ENCODE peak calls at places on chromosomes 2 and 18, in ten cellular contexts. Y is HTR-8/SVneo; D is HFFc6; P is activated CD8-positive, alpha-beta T cell treated with anti-CD3 and anti-CD28 coated beads, Interleukin-2, amount 10 ng/mL, durations not matched to agents 7 days and 5 days; Z is effector CD8-positive, alpha-beta T cell; N is GM12891; W is germinal center; B is AG08395; V is SK-N-MC; U is EL. F is an unnamed sample.

GRCh38 chr2:27920148-27920885 is 29.8 kb downstream of the BABAM2 start:
- DNase-seq in Y (peak), D (peak), P (no peak), Z (no peak), N (no peak), W (no peak), B (no peak), V (no peak), U (peak), F (no peak)

GRCh38 chr2:221612800-221613199 is 40.7 kb upstream of the EPHA4 start:
- DNase-seq in Y (no peak), D (no peak), P (no peak), Z (no peak), N (no peak), W (no peak), B (no peak), V (no peak), U (no peak), F (no peak)

GRCh38 chr18:77899972-77900754 is 650.5 kb downstream of the GALR1 start:
- DNase-seq in Y (no peak), D (no peak), P (peak), Z (no peak), N (peak), W (peak), B (peak), V (no peak), U (no peak), F (no peak)

GRCh38 chr18:58484989-58485962 is 143.6 kb downstream of the ALPK2 start:
- DNase-seq in Y (no peak), D (no peak), P (no peak), Z (no peak), N (no peak), W (no peak), B (no peak), V (no peak), U (no peak), F (no peak)

GRCh38 chr2:62672601-62673000 is 32.9 kb upstream of the EHBP1 start:
- DNase-seq in Y (peak), D (peak), P (no peak), Z (no peak), N (no peak), W (no peak), B (peak), V (no peak), U (peak), F (no peak)

GRCh38 chr2:222655406-222655747 is 515 bp downstream of the FARSB start:
- DNase-seq in Y (no peak), D (peak), P (no peak), Z (no peak), N (no peak), W (no peak), B (peak), V (peak), U (no peak), F (no peak)

GRCh38 chr2:72012886-72013574 is 134.6 kb downstream of the CYP26B1 start:
- DNase-seq in Y (no peak), D (no peak), P (no peak), Z (no peak), N (no peak), W (no peak), B (no peak), V (no peak), U (no peak), F (peak)

GRCh38 chr18:77098554-77099174 is 33.9 kb downstream of the MBP start:
- DNase-seq in Y (no peak), D (no peak), P (no peak), Z (no peak), N (no peak), W (no peak), B (no peak), V (no peak), U (no peak), F (no peak)

GRCh38 chr2:240205348-240205747 is 64.9 kb upstream of the OTOS start:
- DNase-seq in Y (peak), D (peak), P (no peak), Z (no peak), N (no peak), W (no peak), B (peak), V (no peak), U (peak), F (peak)

GRCh38 chr2:226911932-226912331 is 76.1 kb downstream of the RHBDD1 start:
- DNase-seq in Y (no peak), D (peak), P (no peak), Z (no peak), N (no peak), W (no peak), B (no peak), V (no peak), U (peak), F (no peak)

GRCh38 chr2:163987175-163987574 is 251.4 kb upstream of the FIGN start:
- DNase-seq in Y (no peak), D (no peak), P (no peak), Z (no peak), N (no peak), W (no peak), B (no peak), V (no peak), U (no peak), F (no peak)

GRCh38 chr18:8706545-8706980 is 1.2 kb downstream of the MTCL1 start:
- DNase-seq in Y (no peak), D (no peak), P (peak), Z (no peak), N (peak), W (peak), B (no peak), V (no peak), U (peak), F (no peak)

GRCh38 chr2:23993736-23994269 is 16.1 kb upstream of the MFSD2B start:
- DNase-seq in Y (no peak), D (no peak), P (no peak), Z (no peak), N (no peak), W (no peak), B (no peak), V (no peak), U (no peak), F (no peak)

GRCh38 chr2:129720360-129720759 is 259.1 kb upstream of the RAB6C start:
- DNase-seq in Y (no peak), D (no peak), P (no peak), Z (no peak), N (no peak), W (no peak), B (no peak), V (no peak), U (no peak), F (no peak)

GRCh38 chr2:49002750-49003149 is 151.6 kb downstream of the FSHR start:
- DNase-seq in Y (no peak), D (no peak), P (no peak), Z (no peak), N (no peak), W (no peak), B (peak), V (no peak), U (no peak), F (no peak)

GRCh38 chr2:198873771-198874501 is 583.8 kb downstream of the SATB2 start:
- DNase-seq in Y (peak), D (no peak), P (no peak), Z (no peak), N (no peak), W (no peak), B (peak), V (no peak), U (peak), F (no peak)

GRCh38 chr2:236712304-236712703 is 142.7 kb downstream of the ACKR3 start:
- DNase-seq in Y (no peak), D (peak), P (no peak), Z (no peak), N (no peak), W (no peak), B (peak), V (no peak), U (peak), F (no peak)

GRCh38 chr2:177572236-177572671 is 179.7 kb downstream of the AGPS start:
- DNase-seq in Y (no peak), D (no peak), P (no peak), Z (no peak), N (no peak), W (no peak), B (no peak), V (no peak), U (peak), F (no peak)

GRCh38 chr2:110714824-110715223 is 17.5 kb upstream of the ACOXL start:
- DNase-seq in Y (no peak), D (no peak), P (no peak), Z (no peak), N (no peak), W (no peak), B (no peak), V (no peak), U (no peak), F (no peak)

GRCh38 chr2:230968921-230969672 is 26.8 kb upstream of the SPATA3 start:
- DNase-seq in Y (no peak), D (no peak), P (no peak), Z (no peak), N (no peak), W (no peak), B (no peak), V (no peak), U (no peak), F (no peak)

GRCh38 chr2:197851451-197851850 is 47.1 kb downstream of the PLCL1 start:
- DNase-seq in Y (no peak), D (no peak), P (no peak), Z (no peak), N (no peak), W (no peak), B (no peak), V (no peak), U (no peak), F (no peak)

GRCh38 chr2:75199428-75200011 is at the start of gene TACR1:
- DNase-seq in Y (peak), D (peak), P (peak), Z (peak), N (peak), W (peak), B (peak), V (no peak), U (peak), F (peak)

GRCh38 chr2:230873670-230874401 is 9.1 kb downstream of the ITM2C start:
- DNase-seq in Y (no peak), D (no peak), P (no peak), Z (no peak), N (no peak), W (peak), B (no peak), V (no peak), U (no peak), F (no peak)

GRCh38 chr2:5984946-5985345 is 292.8 kb downstream of the SOX11 start:
- DNase-seq in Y (no peak), D (no peak), P (no peak), Z (no peak), N (no peak), W (no peak), B (no peak), V (no peak), U (no peak), F (no peak)

GRCh38 chr2:227006189-227006897 is 157.7 kb downstream of the COL4A4 start:
- DNase-seq in Y (no peak), D (no peak), P (no peak), Z (no peak), N (no peak), W (no peak), B (no peak), V (no peak), U (no peak), F (no peak)